ENCODE peak calls at places on chromosomes 1 and 21, in eight cellular contexts. N, T, P, D, X, F, C and E are unnamed samples.

GRCh38 chr1:32901823-32902534 is 790 bp upstream of the TMEM54 start:
- DNase-seq in D (no peak), P (no peak), T (no peak), X (no peak), F (no peak), N (no peak), C (no peak), E (no peak)

GRCh38 chr1:19361231-19362147 is 49.4 kb downstream of the SLC66A1 start:
- DNase-seq in C (no peak), N (no peak), F (no peak), X (no peak), T (no peak), P (no peak), D (no peak), E (peak; percentile 43)

GRCh38 chr1:160904783-160905616 is 20.0 kb upstream of the ITLN1 start:
- DNase-seq in C (peak; percentile 88), X (no peak), D (no peak), T (no peak), F (no peak), P (no peak), N (no peak), E (no peak)

GRCh38 chr1:221286399-221286798 is 407.2 kb downstream of the HLX start:
- DNase-seq in C (no peak), X (no peak), D (no peak), F (no peak), N (no peak), T (no peak), P (no peak), E (no peak)

GRCh38 chr1:228938248-228938891 is 203.1 kb downstream of the RHOU start:
- DNase-seq in C (peak; percentile 23), T (no peak), N (no peak), X (no peak), P (no peak), D (no peak), F (peak; percentile 11), E (peak; percentile 64)

GRCh38 chr1:6392081-6392879 is 1.3 kb downstream of the ACOT7 start:
- DNase-seq in T (no peak), F (no peak), C (peak; percentile 29), D (no peak), N (no peak), P (no peak), X (no peak), E (no peak)

GRCh38 chr21:45257673-45258341 is 29.9 kb downstream of the POFUT2 start:
- DNase-seq in P (no peak), X (no peak), N (peak; percentile 43), T (no peak), D (no peak), F (no peak), C (no peak), E (no peak)

GRCh38 chr1:37430074-37430985 is 44.0 kb upstream of the ZC3H12A start:
- DNase-seq in T (no peak), X (no peak), N (no peak), C (no peak), F (no peak), P (no peak), D (no peak), E (no peak)

GRCh38 chr1:115067460-115067859 is 21.8 kb downstream of the TSPAN2 start:
- DNase-seq in N (no peak), P (no peak), D (no peak), X (no peak), C (no peak), T (no peak), F (no peak), E (no peak)

GRCh38 chr1:207883104-207883651 is 27.7 kb downstream of the CD34 start:
- DNase-seq in F (no peak), D (no peak), T (no peak), N (no peak), P (no peak), X (no peak), C (no peak), E (no peak)

GRCh38 chr1:205512059-205513045 is 7.9 kb downstream of the CDK18 start:
- DNase-seq in P (no peak), D (no peak), X (no peak), F (peak; percentile 22), T (no peak), C (peak; percentile 48), N (no peak), E (no peak)

GRCh38 chr21:45290948-45291612 is 3.4 kb upstream of the POFUT2 start:
- DNase-seq in F (no peak), C (peak; percentile 80), T (no peak), D (no peak), N (no peak), X (no peak), P (no peak), E (no peak)

GRCh38 chr1:78011050-78011449 is 6.3 kb downstream of the DNAJB4 start:
- DNase-seq in D (no peak), F (no peak), N (no peak), T (no peak), P (no peak), X (no peak), C (no peak), E (no peak)

GRCh38 chr1:41500378-41500777 is 15.9 kb upstream of the EDN2 start:
- DNase-seq in T (no peak), X (no peak), D (peak; percentile 90), C (no peak), N (no peak), P (no peak), F (no peak), E (peak; percentile 48)

GRCh38 chr1:230067441-230067870 is 418 bp downstream of the GALNT2 start:
- DNase-seq in T (no peak), C (peak; percentile 53), X (no peak), N (peak; percentile 59), F (no peak), D (peak; percentile 27), P (peak; percentile 14), E (peak; percentile 8)

GRCh38 chr1:209363112-209363511 is 220.4 kb upstream of the CAMK1G start:
- DNase-seq in C (no peak), D (no peak), T (no peak), F (no peak), X (no peak), P (no peak), N (peak; percentile 29), E (peak; percentile 39)

GRCh38 chr21:43352568-43353281 is 74.2 kb downstream of the SIK1 start:
- DNase-seq in X (no peak), F (no peak), T (no peak), N (no peak), D (no peak), C (peak; percentile 68), P (peak; percentile 90), E (no peak)

GRCh38 chr1:203582568-203582967 is 44.1 kb upstream of the ATP2B4 start:
- DNase-seq in X (no peak), D (no peak), F (no peak), C (no peak), T (no peak), N (no peak), P (no peak), E (no peak)

GRCh38 chr1:232904566-232904965 is 45.8 kb upstream of the NTPCR start:
- DNase-seq in N (no peak), D (no peak), P (no peak), C (peak; percentile 44), X (peak; percentile 29), T (no peak), F (no peak), E (no peak)

GRCh38 chr21:42513985-42514882 is 582 bp downstream of the SLC37A1 start:
- DNase-seq in C (peak; percentile 49), X (peak; percentile 66), P (no peak), N (peak; percentile 88), F (no peak), D (peak; percentile 40), T (peak; percentile 52), E (no peak)

GRCh38 chr1:176541663-176542062 is 78.7 kb downstream of the PAPPA2 start:
- DNase-seq in F (no peak), X (no peak), C (no peak), P (no peak), D (no peak), N (no peak), T (no peak), E (no peak)

GRCh38 chr1:53826367-53826766 is 11.7 kb downstream of the NDC1 start:
- DNase-seq in D (no peak), T (no peak), X (no peak), F (no peak), N (peak; percentile 16), C (peak; percentile 53), P (no peak), E (no peak)

GRCh38 chr1:43639990-43640794 is 9.8 kb upstream of the KDM4A start:
- DNase-seq in D (peak; percentile 26), N (no peak), C (no peak), X (no peak), F (no peak), P (no peak), T (no peak), E (no peak)

GRCh38 chr1:91635763-91636162 is 135.1 kb downstream of the CDC7 start:
- DNase-seq in N (no peak), C (no peak), F (no peak), P (no peak), T (no peak), X (no peak), D (no peak), E (no peak)

GRCh38 chr1:11946647-11947046 is 12.1 kb downstream of the PLOD1 start:
- DNase-seq in F (no peak), C (no peak), D (no peak), N (no peak), T (no peak), X (no peak), P (no peak), E (no peak)

GRCh38 chr1:228490120-228491078 is 3.2 kb downstream of the RNF187 start:
- DNase-seq in N (no peak), C (peak; percentile 76), F (peak; percentile 96), D (no peak), X (no peak), P (no peak), T (no peak), E (peak; percentile 98)

GRCh38 chr1:217311766-217312165 is 319.1 kb downstream of the GPATCH2 start:
- DNase-seq in X (no peak), P (no peak), F (no peak), T (no peak), D (peak; percentile 13), N (peak; percentile 65), C (peak; percentile 59), E (no peak)

GRCh38 chr1:116286541-116286971 is 86.5 kb upstream of the ATP1A1 start:
- DNase-seq in N (no peak), D (no peak), P (no peak), X (no peak), C (no peak), F (no peak), T (no peak), E (no peak)

GRCh38 chr21:43900690-43901089 is 35.7 kb downstream of the AGPAT3 start:
- DNase-seq in C (no peak), D (no peak), P (no peak), F (no peak), T (no peak), N (no peak), X (no peak), E (no peak)

GRCh38 chr1:33186936-33187335 is 5.1 kb upstream of the TRIM62 start:
- DNase-seq in D (no peak), P (no peak), N (no peak), C (no peak), X (no peak), F (no peak), T (no peak), E (no peak)

GRCh38 chr1:11771481-11772043 is 9.6 kb downstream of the C1orf167 start:
- DNase-seq in X (no peak), C (no peak), P (no peak), D (no peak), T (no peak), N (no peak), F (no peak), E (no peak)

GRCh38 chr1:14521602-14522001 is 76.9 kb upstream of the KAZN start:
- DNase-seq in T (no peak), D (no peak), N (no peak), F (no peak), C (no peak), X (no peak), P (no peak), E (no peak)

GRCh38 chr1:230400007-230400344 is 26.2 kb downstream of the PGBD5 start:
- DNase-seq in P (no peak), D (no peak), N (peak; percentile 40), C (no peak), F (no peak), T (no peak), X (no peak), E (no peak)

GRCh38 chr1:89465201-89465600 is 59.4 kb upstream of the LRRC8B start:
- DNase-seq in F (no peak), T (no peak), P (no peak), D (no peak), X (peak; percentile 53), C (no peak), N (no peak), E (no peak)